ENCODE peak calls at places on chromosomes 7 and 10, in seven cellular contexts. B is H7; W is activated CD8-positive, alpha-beta memory T cell treated with anti-CD3 and anti-CD28 coated beads for 4 hours; H is NCI-H774; A is T follicular helper cell; R is heart right ventricle; Y is RWPE1. X is an unnamed sample.

GRCh38 chr10:98238391-98238790 is 29.6 kb downstream of the LOXL4 start:
- DNase-seq in A (no peak), W (no peak), H (no peak), B (no peak), Y (no peak), R (no peak), X (no peak)

GRCh38 chr10:47264797-47265281 is 35.2 kb upstream of the GDF10 start:
- DNase-seq in R (no peak), A (peak; percentile 58), W (peak; percentile 51), H (no peak), B (no peak), Y (no peak), X (peak; percentile 92)

GRCh38 chr10:123649672-123650071 is 16.5 kb upstream of the GPR26 start:
- DNase-seq in Y (no peak), W (no peak), A (no peak), H (no peak), R (no peak), B (no peak), X (peak; percentile 11)

GRCh38 chr7:40306596-40306995 is 171.8 kb downstream of the SUGCT start:
- DNase-seq in B (no peak), A (no peak), W (no peak), H (no peak), R (no peak), Y (peak; percentile 13), X (no peak)

GRCh38 chr10:78291733-78292132 is 258.1 kb downstream of the RPS24 start:
- DNase-seq in A (no peak), Y (no peak), W (no peak), R (no peak), H (no peak), B (no peak), X (no peak)

GRCh38 chr7:99365318-99366141 is 9.0 kb upstream of the ARPC1B start:
- DNase-seq in H (no peak), R (no peak), A (peak; percentile 64), W (peak; percentile 50), B (peak; percentile 92), Y (peak; percentile 63), X (peak; percentile 54)

GRCh38 chr7:128022631-128023532 is 8.4 kb downstream of the LRRC4 start:
- DNase-seq in A (no peak), B (no peak), W (no peak), Y (peak; percentile 50), H (no peak), R (no peak), X (no peak)

GRCh38 chr10:18010050-18010449 is 58.3 kb downstream of the SLC39A12 start:
- DNase-seq in W (no peak), R (no peak), Y (no peak), H (no peak), B (no peak), A (no peak), X (no peak)

GRCh38 chr7:101792051-101792651 is 25.3 kb upstream of the CUX1 start:
- DNase-seq in H (no peak), Y (peak; percentile 86), R (peak; percentile 29), B (no peak), W (no peak), A (no peak), X (no peak)

GRCh38 chr10:4941540-4942330 is 21.5 kb upstream of the AKR1C1 start:
- DNase-seq in R (no peak), H (no peak), Y (no peak), A (no peak), B (no peak), W (no peak), X (no peak)

GRCh38 chr7:43766564-43766963 is 8.1 kb downstream of the BLVRA start:
- DNase-seq in A (no peak), R (no peak), H (no peak), Y (no peak), B (peak; percentile 44), W (no peak), X (no peak)

GRCh38 chr7:43491984-43492383 is 90.9 kb upstream of the STK17A start:
- DNase-seq in H (no peak), Y (peak; percentile 74), R (no peak), W (no peak), B (no peak), A (no peak), X (no peak)

GRCh38 chr10:234708-235406 is 99.6 kb downstream of the ZMYND11 start:
- DNase-seq in W (no peak), H (no peak), B (no peak), A (no peak), R (no peak), Y (no peak), X (no peak)

GRCh38 chr7:22668971-22669401 is 58.0 kb upstream of the IL6 start:
- DNase-seq in A (no peak), B (peak; percentile 23), R (no peak), Y (no peak), H (no peak), W (no peak), X (no peak)

GRCh38 chr10:44843484-44843883 is 67.7 kb upstream of the TMEM72 start:
- DNase-seq in H (no peak), W (no peak), B (no peak), Y (no peak), A (no peak), R (no peak), X (no peak)

GRCh38 chr7:103150192-103150591 is 1.3 kb upstream of the NAPEPLD start:
- DNase-seq in R (no peak), B (no peak), A (no peak), Y (peak; percentile 38), H (no peak), W (no peak), X (no peak)